ENCODE peak calls at places on chromosomes 2 and 18, in four cellular contexts. Y, T, J and G are unnamed samples.

GRCh38 chr2:15967415-15968279 is 27.3 kb downstream of the MYCN start:
- DNase-seq in Y (no peak), T (no peak), J (no peak), G (no peak)

GRCh38 chr2:144712277-144712944 is 192.5 kb upstream of the ZEB2 start:
- DNase-seq in Y (no peak), T (no peak), J (no peak), G (no peak)

GRCh38 chr2:137929504-137929886 is 34.8 kb upstream of the HNMT start:
- DNase-seq in Y (no peak), T (no peak), J (no peak), G (no peak)

GRCh38 chr2:222034058-222034457 is 264.7 kb downstream of the PAX3 start:
- DNase-seq in Y (no peak), T (no peak), J (no peak), G (no peak)

GRCh38 chr2:168848220-168848619 is 42.0 kb downstream of the SPC25 start:
- DNase-seq in Y (no peak), T (no peak), J (no peak), G (no peak)

GRCh38 chr2:235358981-235359471 is 134.8 kb upstream of the AGAP1 start:
- DNase-seq in Y (no peak), T (no peak), J (no peak), G (no peak)

GRCh38 chr2:169173876-169174275 is 104.5 kb downstream of the DHRS9 start:
- DNase-seq in Y (no peak), T (no peak), J (no peak), G (no peak)

GRCh38 chr2:202945497-202945896 is 33.4 kb downstream of the CARF start:
- DNase-seq in Y (no peak), T (no peak), J (no peak), G (no peak)

GRCh38 chr2:74293191-74294065 is 49.8 kb downstream of the SLC4A5 start:
- DNase-seq in Y (no peak), T (no peak), J (no peak), G (no peak)

GRCh38 chr2:157158111-157158510 is 99.4 kb upstream of the GALNT5 start:
- DNase-seq in Y (no peak), T (no peak), J (no peak), G (no peak)

GRCh38 chr2:209496586-209496982 is 72.7 kb downstream of the MAP2 start:
- DNase-seq in Y (no peak), T (no peak), J (no peak), G (no peak)

GRCh38 chr2:74333896-74334586 is 9.2 kb downstream of the SLC4A5 start:
- DNase-seq in Y (no peak), T (no peak), J (no peak), G (no peak)

GRCh38 chr2:161123531-161124030 is 36.6 kb upstream of the TANK start:
- DNase-seq in Y (no peak), T (no peak), J (no peak), G (no peak)

GRCh38 chr2:15599994-15600393 is 8.3 kb downstream of the DDX1 start:
- DNase-seq in Y (no peak), T (no peak), J (no peak), G (no peak)

GRCh38 chr2:240885566-240885965 is 10.4 kb downstream of the MAB21L4 start:
- DNase-seq in Y (no peak), T (no peak), J (no peak), G (no peak)

GRCh38 chr2:670637-671036 is 6.6 kb downstream of the TMEM18 start:
- DNase-seq in Y (no peak), T (no peak), J (no peak), G (no peak)

GRCh38 chr2:64363140-64363539 is 90.8 kb upstream of the LGALSL start:
- DNase-seq in Y (no peak), T (no peak), J (no peak), G (no peak)

GRCh38 chr2:190378883-190379237 is 29.3 kb upstream of the MFSD6 start:
- DNase-seq in Y (no peak), T (no peak), J (no peak), G (peak)

GRCh38 chr2:184769038-184769437 is 170.7 kb downstream of the ZNF804A start:
- DNase-seq in Y (no peak), T (no peak), J (no peak), G (no peak)

GRCh38 chr18:23137788-23138216 is 2.5 kb downstream of the CABLES1 start:
- DNase-seq in Y (no peak), T (no peak), J (no peak), G (no peak)

GRCh38 chr2:68318686-68319396 is 908 bp downstream of the CNRIP1 start:
- DNase-seq in Y (no peak), T (no peak), J (no peak), G (no peak)

GRCh38 chr18:70195852-70196434 is 9.5 kb downstream of the RTTN start:
- DNase-seq in Y (peak), T (no peak), J (peak), G (peak)

GRCh38 chr2:171227066-171227782 is 66.5 kb upstream of the TLK1 start:
- DNase-seq in Y (no peak), T (no peak), J (no peak), G (no peak)

GRCh38 chr2:29014811-29015414 is 33.8 kb downstream of the TOGARAM2 start:
- DNase-seq in Y (no peak), T (no peak), J (no peak), G (peak)

GRCh38 chr18:35324926-35325655 is 19.1 kb downstream of the ZNF24 start:
- DNase-seq in Y (no peak), T (no peak), J (no peak), G (no peak)

GRCh38 chr2:182393361-182393760 is 33.5 kb downstream of the PDE1A start:
- DNase-seq in Y (no peak), T (no peak), J (no peak), G (no peak)

GRCh38 chr2:205386109-205386508 is 296.2 kb upstream of the NRP2 start:
- DNase-seq in Y (no peak), T (no peak), J (no peak), G (no peak)

GRCh38 chr18:14933049-14933851 is 185.3 kb downstream of the ANKRD30B start:
- DNase-seq in Y (no peak), T (no peak), J (no peak), G (no peak)

GRCh38 chr2:55452879-55453278 is 33.2 kb upstream of the CCDC88A start:
- DNase-seq in Y (no peak), T (no peak), J (no peak), G (no peak)

DNA sequence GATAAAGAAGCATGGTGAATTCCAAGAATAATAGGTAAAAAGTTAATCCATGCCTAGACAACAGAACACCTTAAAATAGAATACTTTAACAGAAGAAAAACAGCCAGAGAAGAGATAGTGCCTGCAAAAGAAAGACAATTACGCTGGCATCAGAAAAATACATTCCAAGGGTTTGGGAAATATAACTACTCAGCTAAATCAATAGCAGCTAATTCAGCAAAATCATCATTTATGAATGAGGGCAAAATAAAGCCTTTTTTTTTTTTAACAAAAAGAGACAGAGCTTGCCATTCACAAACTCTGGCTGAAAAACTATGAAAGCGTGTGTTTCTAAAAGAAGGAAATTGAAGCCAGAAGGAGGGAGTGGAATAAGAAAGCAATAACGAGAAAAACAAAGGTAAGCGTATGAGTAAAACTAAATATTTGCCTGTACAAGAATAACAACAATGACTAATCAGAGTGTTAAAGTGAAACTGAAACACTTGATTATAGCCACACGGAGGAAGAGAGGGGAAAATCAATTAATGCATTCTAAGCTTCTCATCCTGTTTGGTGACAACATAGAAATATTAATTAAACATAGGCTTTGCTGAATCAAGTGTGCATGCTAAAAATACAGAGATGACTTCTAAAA is 90.2 kb downstream of the EHD3 start:
- DNase-seq in Y (no peak), T (peak), J (no peak), G (no peak)
- TF ChIP-seq CBFB in Y (no peak), T (no peak), J (no peak), G (no peak)

DNA sequence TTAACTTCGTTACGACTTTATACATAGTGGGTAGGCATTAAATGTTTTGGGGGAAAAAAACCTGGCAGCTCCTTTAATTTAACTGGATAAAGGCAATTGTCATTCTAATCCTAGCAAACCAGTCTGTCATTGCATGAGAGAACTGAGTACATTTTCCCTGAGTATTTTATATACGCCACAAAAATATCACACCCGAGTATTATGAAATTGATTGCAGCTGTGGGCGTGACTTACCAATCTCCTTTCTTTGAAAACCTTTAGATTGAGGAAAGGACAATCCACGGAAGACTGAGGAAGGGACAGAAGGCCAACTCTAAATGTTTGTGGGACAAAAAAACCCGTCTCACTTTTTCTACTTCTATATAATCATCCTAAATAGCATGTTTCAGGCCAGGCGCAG is 9.0 kb downstream of the TM4SF20 start:
- DNase-seq in Y (no peak), T (no peak), J (no peak), G (no peak)
- TF ChIP-seq CBFB in Y (no peak), T (no peak), J (no peak), G (no peak)

GRCh38 chr18:48541747-48542108 is 2.9 kb downstream of the CTIF start:
- DNase-seq in Y (no peak), T (no peak), J (no peak), G (no peak)

GRCh38 chr18:48542513-48543181 is 3.8 kb downstream of the CTIF start:
- DNase-seq in Y (peak), T (no peak), J (no peak), G (peak)

GRCh38 chr18:48540329-48541025 is 1.6 kb downstream of the CTIF start:
- DNase-seq in Y (peak), T (no peak), J (peak), G (peak)

GRCh38 chr18:48539406-48540328 is 836 bp downstream of the CTIF start:
- DNase-seq in Y (peak), T (no peak), J (no peak), G (peak)

GRCh38 chr18:48541026-48541746 is 2.4 kb downstream of the CTIF start:
- DNase-seq in Y (peak), T (no peak), J (no peak), G (peak)
- TF ChIP-seq CBFB in Y (no peak), T (no peak), J (no peak), G (no peak)

DNA sequence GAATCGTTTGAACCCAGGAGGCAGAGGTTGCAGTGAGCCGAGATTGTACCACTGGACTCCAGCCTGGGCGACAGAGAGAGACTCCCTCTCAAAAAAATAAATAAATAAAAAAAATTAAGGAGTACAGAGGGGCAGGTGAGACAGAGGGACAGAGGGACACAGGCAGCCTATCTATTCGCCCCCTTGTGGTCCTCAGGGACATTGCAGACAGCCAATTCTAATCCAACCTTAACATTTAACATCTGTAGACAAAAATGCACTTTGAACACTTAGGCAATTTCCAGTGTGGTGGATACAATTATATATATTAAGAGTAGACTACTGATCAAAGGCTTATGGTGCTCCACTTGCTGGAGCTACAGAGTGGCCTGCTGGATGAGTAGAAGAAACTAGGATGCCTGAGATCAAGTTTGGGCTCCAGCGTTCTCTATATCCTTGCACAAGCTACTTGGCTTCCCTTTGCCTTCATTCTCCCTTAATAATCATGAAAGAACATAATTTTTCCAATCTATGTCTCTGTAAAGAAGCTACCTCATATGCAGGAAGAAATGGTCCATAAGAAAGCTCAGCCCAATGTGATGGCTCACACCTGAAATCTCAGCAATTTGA is 8.2 kb upstream of the SMARCAL1 start:
- DNase-seq in Y (peak), T (no peak), J (peak), G (peak)
- TF ChIP-seq CBFB in Y (no peak), T (no peak), J (no peak), G (no peak)

GRCh38 chr2:44566059-44566458 is 204.3 kb downstream of the CAMKMT start:
- DNase-seq in Y (no peak), T (no peak), J (no peak), G (no peak)

GRCh38 chr2:44570149-44570678 is 208.5 kb downstream of the CAMKMT start:
- DNase-seq in Y (no peak), T (no peak), J (no peak), G (no peak)

GRCh38 chr2:44572196-44572900 is 210.6 kb downstream of the CAMKMT start:
- DNase-seq in Y (no peak), T (no peak), J (no peak), G (no peak)

GRCh38 chr2:44569397-44569970 is 207.7 kb downstream of the CAMKMT start:
- DNase-seq in Y (no peak), T (no peak), J (no peak), G (no peak)

GRCh38 chr2:44570777-44571176 is 209.0 kb downstream of the CAMKMT start:
- DNase-seq in Y (no peak), T (no peak), J (no peak), G (no peak)
- TF ChIP-seq CBFB in Y (no peak), T (no peak), J (no peak), G (no peak)

GRCh38 chr2:193279361-193279760 is 1084.6 kb upstream of the TMEFF2 start:
- DNase-seq in Y (no peak), T (no peak), J (no peak), G (no peak)

GRCh38 chr2:193272011-193272410 is 1077.3 kb upstream of the TMEFF2 start:
- DNase-seq in Y (no peak), T (no peak), J (no peak), G (no peak)

GRCh38 chr2:193276988-193277387 is 1082.3 kb upstream of the TMEFF2 start:
- DNase-seq in Y (no peak), T (no peak), J (no peak), G (peak)

GRCh38 chr2:193276560-193276959 is 1081.8 kb upstream of the TMEFF2 start:
- DNase-seq in Y (no peak), T (no peak), J (no peak), G (no peak)

GRCh38 chr2:193276069-193276468 is 1081.3 kb upstream of the TMEFF2 start:
- DNase-seq in Y (no peak), T (no peak), J (no peak), G (no peak)
- TF ChIP-seq CBFB in Y (no peak), T (no peak), J (no peak), G (no peak)